ENCODE peak calls at places on chromosomes 3 and 15, in five cellular contexts. C is AG04449, V is heart left ventricle, X is OCI-LY7, D is AG09319. H is an unnamed sample.

GRCh38 chr15:101121511-101122090 is 130.2 kb downstream of the CHSY1 start:
- DNase-seq in C (no peak), V (peak), X (peak), D (peak), H (peak)

GRCh38 chr3:173021547-173022185 is 119.4 kb downstream of the SPATA16 start:
- DNase-seq in C (no peak), V (no peak), X (no peak), D (no peak), H (no peak)

GRCh38 chr3:111850481-111850880 is 8.6 kb upstream of the PHLDB2 start:
- DNase-seq in C (no peak), V (no peak), X (no peak), D (peak), H (no peak)

GRCh38 chr3:193240850-193241706 is at the start of gene PLAAT1:
- DNase-seq in C (no peak), V (peak), X (no peak), D (no peak), H (peak)

GRCh38 chr15:68431792-68432401 is at the start of gene ITGA11:
- DNase-seq in C (no peak), V (peak), X (no peak), D (no peak), H (peak)

GRCh38 chr3:14360123-14360881 is 42.1 kb upstream of the SLC6A6 start:
- DNase-seq in C (no peak), V (no peak), X (no peak), D (no peak), H (no peak)

GRCh38 chr3:189458536-189458935 is 172.7 kb upstream of the TP63 start:
- DNase-seq in C (no peak), V (peak), X (no peak), D (no peak), H (no peak)

GRCh38 chr15:99296386-99296785 is 45.1 kb downstream of the LRRC28 start:
- DNase-seq in C (no peak), V (no peak), X (no peak), D (no peak), H (no peak)

GRCh38 chr3:104564045-104564643 is 802.6 kb upstream of the ALCAM start:
- DNase-seq in C (no peak), V (no peak), X (peak), D (peak), H (no peak)

GRCh38 chr15:36230741-36231140 is 348.7 kb upstream of the CDIN1 start:
- DNase-seq in C (peak), V (no peak), X (no peak), D (no peak), H (no peak)

GRCh38 chr3:45325676-45326075 is 62.7 kb upstream of the LARS2 start:
- DNase-seq in C (no peak), V (no peak), X (no peak), D (no peak), H (no peak)

GRCh38 chr15:85276508-85276907 is 103.9 kb upstream of the AKAP13 start:
- DNase-seq in C (no peak), V (no peak), X (no peak), D (no peak), H (no peak)

GRCh38 chr3:115228266-115228665 is 81.2 kb upstream of the ZBTB20 start:
- DNase-seq in C (no peak), V (no peak), X (no peak), D (no peak), H (no peak)

GRCh38 chr3:172294238-172294806 is 153.9 kb downstream of the GHSR start:
- DNase-seq in C (no peak), V (no peak), X (no peak), D (no peak), H (no peak)

GRCh38 chr3:33749546-33750215 is 31.6 kb upstream of the CLASP2 start:
- DNase-seq in C (no peak), V (no peak), X (no peak), D (no peak), H (no peak)

GRCh38 chr3:9955067-9955502 is 2.9 kb upstream of the PRRT3 start:
- DNase-seq in C (no peak), V (no peak), X (no peak), D (no peak), H (no peak)

GRCh38 chr3:56219894-56220805 is 248.1 kb downstream of the ERC2 start:
- DNase-seq in C (no peak), V (no peak), X (no peak), D (no peak), H (no peak)

GRCh38 chr15:70267306-70267705 is 169.6 kb upstream of the TLE3 start:
- DNase-seq in C (no peak), V (peak), X (no peak), D (no peak), H (no peak)

GRCh38 chr15:70265466-70265978 is 167.8 kb upstream of the TLE3 start:
- DNase-seq in C (no peak), V (no peak), X (peak), D (no peak), H (no peak)

GRCh38 chr15:70264738-70265465 is 167.2 kb upstream of the TLE3 start:
- DNase-seq in C (no peak), V (no peak), X (no peak), D (no peak), H (no peak)

GRCh38 chr15:70266412-70267089 is 168.8 kb upstream of the TLE3 start:
- DNase-seq in C (no peak), V (peak), X (no peak), D (no peak), H (no peak)

DNA sequence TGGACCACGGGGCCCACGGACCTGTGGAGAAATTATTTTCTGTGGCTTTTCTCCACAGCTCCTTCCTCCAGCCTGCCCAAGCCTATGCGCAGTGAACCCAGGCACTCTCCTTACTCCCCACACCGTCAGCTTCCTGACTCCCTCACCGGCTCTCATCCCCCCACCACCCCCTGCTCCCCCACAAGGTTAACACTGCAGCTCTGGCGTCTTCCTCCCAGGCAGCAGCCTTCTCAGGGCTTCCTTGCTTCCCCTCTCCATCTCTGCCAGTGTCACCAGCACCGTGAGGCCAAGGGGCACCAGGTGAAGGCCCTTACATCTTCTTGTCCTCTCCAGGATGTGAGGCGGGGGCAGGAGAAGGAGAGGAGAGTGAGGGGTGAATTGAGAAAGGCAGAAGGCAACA is 168.3 kb upstream of the TLE3 start:
- DNase-seq in C (no peak), V (no peak), X (no peak), D (no peak), H (no peak)
- TF ChIP-seq CTCF in C (no peak), V (no peak), X (peak), D (no peak), H (no peak)

DNA sequence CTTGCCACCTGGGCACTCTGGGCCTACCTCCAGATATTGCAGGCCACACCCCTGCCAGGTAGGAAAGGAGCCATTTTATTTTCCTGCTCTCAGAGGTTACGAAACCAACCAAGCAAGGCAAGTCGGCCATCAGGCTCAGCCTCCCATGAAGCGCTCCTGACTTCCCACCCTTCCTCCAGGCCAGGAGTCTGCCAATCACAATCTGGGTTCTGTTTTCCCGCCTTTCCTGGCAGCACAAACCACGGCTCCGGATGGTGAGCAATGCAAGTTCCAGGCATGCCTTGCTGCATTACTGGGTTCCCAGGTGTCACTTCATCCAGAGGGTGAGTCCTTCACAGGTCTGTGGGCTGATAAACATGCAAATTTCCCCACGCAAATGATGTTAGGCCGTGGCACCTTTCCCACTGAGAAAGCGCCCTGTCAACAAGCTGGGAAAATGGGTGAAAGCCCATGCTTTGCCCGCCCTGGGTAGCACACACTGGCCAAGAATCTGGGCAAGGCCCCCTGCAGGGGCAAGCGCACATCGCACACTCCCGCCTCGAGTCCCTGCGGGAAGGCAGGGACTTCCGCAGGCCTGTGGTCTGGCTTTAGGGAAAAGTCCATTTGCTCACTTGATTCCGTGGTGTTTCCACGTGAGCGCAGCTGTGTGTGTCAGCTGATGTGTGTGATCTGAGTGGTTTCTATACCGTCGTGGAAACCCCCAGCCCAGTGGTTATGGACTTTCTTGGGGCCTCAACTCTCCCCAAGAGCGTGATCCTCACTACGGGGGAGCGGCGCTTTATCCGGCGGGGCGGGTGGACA is 61.6 kb upstream of the RYK start:
- DNase-seq in C (no peak), V (no peak), X (no peak), D (no peak), H (peak)
- TF ChIP-seq CTCF in C (no peak), V (no peak), X (no peak), D (no peak), H (no peak)

GRCh38 chr15:48285329-48286214 is 45.7 kb upstream of the DUT start:
- DNase-seq in C (peak), V (peak), X (peak), D (peak), H (peak)

GRCh38 chr15:48283361-48284157 is 47.7 kb upstream of the DUT start:
- DNase-seq in C (no peak), V (no peak), X (no peak), D (no peak), H (no peak)

GRCh38 chr15:48279608-48280007 is 51.6 kb upstream of the DUT start:
- DNase-seq in C (no peak), V (no peak), X (no peak), D (no peak), H (no peak)

GRCh38 chr15:48282186-48282585 is 49.0 kb upstream of the DUT start:
- DNase-seq in C (no peak), V (no peak), X (no peak), D (no peak), H (no peak)

GRCh38 chr15:48281674-48282073 is 49.6 kb upstream of the DUT start:
- DNase-seq in C (no peak), V (no peak), X (no peak), D (no peak), H (no peak)
- TF ChIP-seq CTCF in C (no peak), V (no peak), X (no peak), D (no peak), H (no peak)

GRCh38 chr15:34610388-34610787 is 26.9 kb upstream of the GOLGA8B start:
- DNase-seq in C (no peak), V (no peak), X (peak), D (no peak), H (no peak)
- TF ChIP-seq CTCF in C (peak), V (peak), X (peak), D (peak), H (peak)

GRCh38 chr3:140384028-140384771 is 293.7 kb upstream of the TRIM42 start:
- DNase-seq in C (no peak), V (no peak), X (no peak), D (no peak), H (no peak)
- TF ChIP-seq CTCF in C (no peak), V (no peak), X (no peak), D (no peak), H (no peak)

GRCh38 chr3:194964809-194965208 is 279.1 kb downstream of the FAM43A start:
- DNase-seq in C (no peak), V (no peak), X (no peak), D (no peak), H (no peak)
- TF ChIP-seq CTCF in C (no peak), V (no peak), X (no peak), D (no peak), H (no peak)

DNA sequence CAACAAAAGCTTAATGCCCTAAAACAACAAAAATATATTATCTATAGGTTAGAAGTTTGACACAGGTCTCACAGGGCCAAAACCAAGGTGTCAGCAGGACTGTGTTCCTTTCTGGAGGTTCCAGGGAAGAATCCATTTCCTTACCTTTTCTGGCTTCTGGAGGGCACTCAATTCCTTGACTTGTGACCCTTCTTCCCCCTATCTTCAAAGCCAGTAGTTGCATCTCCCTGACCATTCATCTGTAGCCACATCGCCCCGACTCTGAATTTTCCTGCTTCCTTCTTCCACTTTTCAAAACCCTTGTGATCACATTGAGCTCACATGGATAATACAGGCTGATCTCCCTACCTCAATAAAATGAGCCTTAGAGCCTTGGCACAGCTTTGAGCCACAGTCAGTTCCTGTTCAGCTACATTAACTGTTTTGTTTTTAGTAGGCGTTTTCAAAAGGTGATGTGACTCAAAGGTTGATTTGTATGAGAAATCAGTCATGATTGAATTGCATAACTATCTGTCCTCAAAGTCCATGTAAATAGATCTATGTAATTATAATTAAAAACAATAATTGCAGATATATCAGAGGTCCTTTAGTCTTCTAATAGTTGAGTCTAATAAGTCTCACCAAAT is 12.4 kb downstream of the PFN2 start:
- DNase-seq in C (no peak), V (no peak), X (no peak), D (no peak), H (no peak)
- TF ChIP-seq CTCF in C (no peak), V (no peak), X (no peak), D (no peak), H (no peak)

GRCh38 chr15:41581110-41581509 is 22.1 kb downstream of the TYRO3 start:
- DNase-seq in C (no peak), V (no peak), X (peak), D (no peak), H (no peak)
- TF ChIP-seq CTCF in C (no peak), V (no peak), X (peak), D (no peak), H (peak)

DNA sequence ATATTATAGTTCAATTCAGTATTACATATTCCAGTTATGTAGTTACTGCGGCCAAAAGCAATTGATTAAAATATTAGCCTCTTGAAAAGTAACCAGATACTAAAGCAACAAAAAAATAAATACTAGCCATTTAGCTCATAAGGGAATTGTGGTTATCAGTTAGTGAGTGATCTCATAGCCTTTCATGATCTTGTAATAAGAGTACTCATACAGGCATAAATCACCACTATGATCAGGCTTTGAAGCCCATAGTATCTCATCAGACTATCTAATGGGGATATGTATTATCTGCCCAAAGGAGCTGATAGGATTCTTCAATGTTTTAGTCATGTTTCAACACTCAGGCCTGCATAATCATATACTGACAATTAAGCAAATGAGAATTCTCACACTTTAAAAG is 184.1 kb upstream of the CCDC54 start:
- DNase-seq in C (no peak), V (no peak), X (no peak), D (no peak), H (no peak)
- TF ChIP-seq CTCF in C (no peak), V (no peak), X (no peak), D (no peak), H (no peak)

H was measured in GM13977.